ENCODE peak calls at places on chromosomes 16 and 17, in five cellular contexts. M is MM.1S; W is aorta; T is SJCRH30; D is effector memory CD4-positive, alpha-beta T cell. Q is an unnamed sample.

GRCh38 chr17:27915715-27916114 is 22.6 kb upstream of the LYRM9 start:
- DNase-seq in M (no peak), W (no peak), T (no peak), D (no peak), Q (no peak)

GRCh38 chr17:8292639-8293395 is 2.4 kb downstream of the SLC25A35 start:
- DNase-seq in M (no peak), W (no peak), T (no peak), D (no peak), Q (no peak)

GRCh38 chr16:10511829-10512228 is 68.6 kb downstream of the EMP2 start:
- DNase-seq in M (peak; percentile 31), W (no peak), T (no peak), D (no peak), Q (no peak)

GRCh38 chr16:48611329-48612137 is 1.6 kb upstream of the N4BP1 start:
- DNase-seq in M (peak; percentile 50), W (no peak), T (no peak), D (peak; percentile 93), Q (peak; percentile 88)

GRCh38 chr17:36869441-36869840 is 67.8 kb upstream of the LHX1 start:
- DNase-seq in M (no peak), W (peak; percentile 39), T (no peak), D (no peak), Q (no peak)

GRCh38 chr16:88057656-88058055 is 106.4 kb downstream of the BANP start:
- DNase-seq in M (no peak), W (peak; percentile 66), T (no peak), D (no peak), Q (no peak)

GRCh38 chr17:76577876-76578275 is 7.8 kb downstream of the ST6GALNAC2 start:
- DNase-seq in M (no peak), W (no peak), T (no peak), D (no peak), Q (no peak)

GRCh38 chr17:64661981-64662773 is at the start of gene SMURF2:
- DNase-seq in M (peak; percentile 73), W (peak; percentile 92), T (peak; percentile 76), D (peak; percentile 79), Q (peak; percentile 75)

GRCh38 chr17:59840329-59840907 is 52.3 kb downstream of the TUBD1 start:
- DNase-seq in M (no peak), W (no peak), T (no peak), D (no peak), Q (no peak)

GRCh38 chr17:79936661-79937434 is 97.6 kb upstream of the CBX4 start:
- DNase-seq in M (no peak), W (no peak), T (no peak), D (no peak), Q (no peak)

GRCh38 chr17:64773836-64774761 is 112.0 kb upstream of the SMURF2 start:
- DNase-seq in M (peak; percentile 74), W (no peak), T (peak; percentile 82), D (no peak), Q (no peak)

GRCh38 chr16:84548508-84548907 is 44.0 kb upstream of the MEAK7 start:
- DNase-seq in M (no peak), W (no peak), T (no peak), D (no peak), Q (no peak)

GRCh38 chr17:11561702-11562101 is 36.6 kb upstream of the DNAH9 start:
- DNase-seq in M (no peak), W (no peak), T (no peak), D (no peak), Q (no peak)

GRCh38 chr16:4882261-4882632 is 35.0 kb downstream of the UBN1 start:
- DNase-seq in M (no peak), W (no peak), T (peak; percentile 17), D (no peak), Q (no peak)

GRCh38 chr16:57021693-57022092 is 32.3 kb downstream of the NLRC5 start:
- DNase-seq in M (no peak), W (peak; percentile 50), T (no peak), D (no peak), Q (no peak)
- H3K36me3 ChIP-seq in M (no peaks in the 10 kb centered on the region), W (no peaks in the 10 kb centered on the region), T (no peaks in the 10 kb centered on the region), D (peaks cover 72% of the 10 kb centered on the region), Q (peaks cover 61% of the 10 kb centered on the region)

GRCh38 chr17:49217651-49218413 is 7.3 kb downstream of the ABI3 start:
- DNase-seq in M (no peak), W (no peak), T (no peak), D (peak; percentile 64), Q (peak; percentile 62)
- H3K4me1 ChIP-seq in M (no peaks in the 10 kb centered on the region), W (no peaks in the 10 kb centered on the region), T (no peaks in the 10 kb centered on the region), D (peaks cover 42% of the 10 kb centered on the region), Q (peaks cover 77% of the 10 kb centered on the region)

DNA sequence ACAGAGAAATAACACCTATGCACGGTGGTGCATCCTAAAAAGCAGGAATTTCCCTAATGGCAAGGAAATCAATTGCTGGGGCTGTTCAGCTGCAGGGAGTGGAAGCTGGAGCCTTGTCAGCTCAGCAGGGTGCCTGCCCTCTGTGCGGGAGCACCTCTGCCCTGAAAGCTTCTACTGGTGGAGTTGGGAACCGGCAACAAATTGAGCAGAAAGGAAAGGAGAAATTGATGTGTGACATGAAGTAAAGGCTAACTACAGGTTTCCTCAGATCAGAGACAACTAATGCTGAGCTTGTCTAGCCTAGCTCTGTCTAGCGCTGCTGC is 48.2 kb upstream of the SREBF1 start:
- DNase-seq in M (no peak), W (no peak), T (no peak), D (no peak), Q (no peak)
- H3K36me3 ChIP-seq in M (no peaks in the 10 kb centered on the region), W (no peaks in the 10 kb centered on the region), T (no peaks in the 10 kb centered on the region), D (peaks cover 49% of the 10 kb centered on the region), Q (peaks cover 14% of the 10 kb centered on the region)

GRCh38 chr17:73311428-73311780 is 397 bp downstream of the CDC42EP4 start:
- DNase-seq in M (peak; percentile 29), W (peak; percentile 85), T (no peak), D (no peak), Q (no peak)
- H3K4me1 ChIP-seq in M (peaks cover 4% of the 10 kb centered on the region), W (peaks cover 3% of the 10 kb centered on the region), T (peaks cover 15% of the 10 kb centered on the region), D (peaks cover 13% of the 10 kb centered on the region), Q (peaks cover 9% of the 10 kb centered on the region)

DNA sequence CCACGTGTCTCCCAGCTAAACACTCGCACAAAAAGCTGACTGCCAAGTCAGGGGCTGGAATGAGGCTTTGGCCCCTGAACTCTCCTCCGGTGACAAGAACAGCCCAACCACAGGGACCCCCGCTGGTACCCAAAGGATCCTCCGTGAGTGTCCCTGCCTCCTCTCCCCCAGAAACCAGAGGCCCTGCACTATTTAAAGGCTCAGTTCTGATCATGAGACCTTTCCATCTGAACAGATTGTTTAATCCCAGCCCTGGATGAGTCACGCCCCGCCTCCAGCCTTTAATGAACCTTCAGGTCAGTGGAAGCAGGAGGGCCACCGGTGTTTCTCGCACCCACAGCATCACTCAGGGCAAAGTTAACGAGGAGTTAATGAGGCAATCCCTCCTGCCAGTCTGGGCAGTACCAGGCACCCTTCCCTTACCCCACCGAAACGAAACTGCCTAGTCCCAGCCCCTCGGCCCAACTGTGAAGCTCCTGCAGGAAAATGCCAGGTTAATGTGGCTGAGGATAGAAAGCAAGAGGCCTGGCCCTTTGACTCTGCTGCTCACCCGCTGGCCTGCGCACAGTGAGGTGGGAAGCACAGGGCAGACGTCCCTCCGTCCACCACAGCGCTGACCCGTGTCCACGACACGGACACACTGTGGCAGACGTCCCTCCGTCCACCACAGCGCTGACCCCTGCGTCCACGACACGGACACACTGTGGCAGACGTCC is 32.4 kb downstream of the TIMM22 start:
- DNase-seq in M (no peak), W (peak; percentile 91), T (no peak), D (no peak), Q (no peak)
- H3K36me3 ChIP-seq in M (no peaks in the 10 kb centered on the region), W (no peaks in the 10 kb centered on the region), T (no peaks in the 10 kb centered on the region), D (peaks cover 15% of the 10 kb centered on the region), Q (no peaks in the 10 kb centered on the region)

Q was measured in CD8-positive, alpha-beta memory T cell.